ENCODE peak calls at places on chromosomes 16 and 17, in five cellular contexts. N is body of pancreas, E is right lobe of liver, P is heart left ventricle, K is uterus. G is an unnamed sample.
A peak's percentile ranks its signal among the peaks of the same experiment; 100 is the strongest.

GRCh38 chr16:71537643-71538042 is 11.4 kb downstream of the CHST4 start:
- DNase-seq in E (peak; percentile 69), K (no peak), P (no peak), N (peak; percentile 55), G (no peak)

GRCh38 chr16:24539850-24540484 is 601 bp downstream of the RBBP6 start:
- DNase-seq in E (peak; percentile 70), P (peak; percentile 67), K (peak; percentile 59), N (peak; percentile 64), G (peak; percentile 76)

GRCh38 chr17:77753691-77754265 is 204.7 kb upstream of the TNRC6C start:
- DNase-seq in E (peak; percentile 31), P (no peak), N (no peak), K (no peak), G (no peak)

GRCh38 chr16:619476-620100 is 11.2 kb upstream of the WFIKKN1 start:
- DNase-seq in P (no peak), K (no peak), E (no peak), N (no peak), G (no peak)

GRCh38 chr17:40179923-40180659 is 2.8 kb downstream of the RAPGEFL1 start:
- DNase-seq in K (no peak), N (no peak), E (no peak), P (no peak), G (no peak)

GRCh38 chr17:4476017-4476416 is 22.7 kb upstream of the SPNS2 start:
- DNase-seq in N (no peak), E (no peak), K (no peak), P (peak; percentile 40), G (no peak)

GRCh38 chr16:57167951-57168350 is 17.9 kb downstream of the PSME3IP1 start:
- DNase-seq in K (no peak), N (no peak), E (no peak), P (no peak), G (no peak)

GRCh38 chr16:27374231-27374793 is 27.7 kb upstream of the IL21R start:
- DNase-seq in E (no peak), P (no peak), K (no peak), N (no peak), G (no peak)

GRCh38 chr16:4081577-4082021 is 34.6 kb downstream of the ADCY9 start:
- DNase-seq in N (no peak), K (no peak), P (no peak), E (peak; percentile 29), G (peak; percentile 51)

GRCh38 chr16:28277537-28278388 is 14.6 kb upstream of the SBK1 start:
- DNase-seq in P (peak; percentile 78), N (peak; percentile 87), E (peak; percentile 93), K (peak; percentile 80), G (peak; percentile 83)

GRCh38 chr16:83933885-83934683 is 19.0 kb upstream of the OSGIN1 start:
- DNase-seq in K (no peak), E (no peak), N (no peak), P (no peak), G (no peak)

GRCh38 chr16:263944-264343 is 11.8 kb downstream of the RGS11 start:
- DNase-seq in P (no peak), E (no peak), K (no peak), N (no peak), G (no peak)

GRCh38 chr16:58121132-58121531 is 8.0 kb downstream of the CFAP20 start:
- DNase-seq in P (no peak), E (no peak), N (no peak), K (no peak), G (no peak)

GRCh38 chr16:24562811-24563210 is 23.4 kb downstream of the RBBP6 start:
- DNase-seq in N (no peak), K (no peak), E (no peak), P (no peak), G (no peak)

GRCh38 chr17:12665263-12666210 is at the start of gene MYOCD:
- DNase-seq in P (peak; percentile 90), K (peak; percentile 64), N (peak; percentile 14), E (no peak), G (peak; percentile 42)

GRCh38 chr17:41453069-41453468 is 12.3 kb upstream of the KRT38 start:
- DNase-seq in E (no peak), K (no peak), P (no peak), N (no peak), G (no peak)

GRCh38 chr16:14007460-14007859 is 63.7 kb upstream of the MRTFB start:
- DNase-seq in P (no peak), N (no peak), K (no peak), E (no peak), G (no peak)

GRCh38 chr16:62794724-62795123 is 758.5 kb upstream of the CDH8 start:
- DNase-seq in N (no peak), E (no peak), K (no peak), P (no peak), G (no peak)

GRCh38 chr16:86496929-86497381 is 13.4 kb upstream of the FOXF1 start:
- DNase-seq in N (no peak), P (no peak), K (no peak), E (no peak), G (no peak)

GRCh38 chr16:88633684-88634140 is 4.7 kb upstream of the IL17C start:
- DNase-seq in P (peak; percentile 40), K (no peak), E (no peak), N (no peak), G (no peak)

GRCh38 chr16:15611610-15612009 is 31.3 kb downstream of the MARF1 start:
- DNase-seq in N (no peak), P (no peak), E (no peak), K (no peak), G (no peak)

GRCh38 chr17:27540300-27541105 is 84.3 kb downstream of the KSR1 start:
- DNase-seq in K (peak; percentile 86), N (peak; percentile 98), E (peak; percentile 87), P (peak; percentile 84), G (peak; percentile 96)

GRCh38 chr17:7208027-7208571 is 11.5 kb downstream of the DLG4 start:
- DNase-seq in K (no peak), P (no peak), E (peak; percentile 45), N (peak; percentile 8), G (peak; percentile 65)

GRCh38 chr17:30084773-30085172 is 31.8 kb upstream of the NSRP1 start:
- DNase-seq in P (no peak), E (no peak), N (no peak), K (no peak), G (no peak)

GRCh38 chr17:42871647-42872046 is 20.6 kb downstream of the AOC3 start:
- DNase-seq in E (no peak), N (no peak), K (no peak), P (no peak), G (no peak)

GRCh38 chr17:40961586-40961985 is 5.2 kb downstream of the KRT39 start:
- DNase-seq in P (no peak), E (no peak), K (no peak), N (no peak), G (no peak)

GRCh38 chr17:4944163-4944553 is 4.1 kb downstream of the RNF167 start:
- DNase-seq in N (no peak), K (no peak), P (no peak), E (no peak), G (no peak)

GRCh38 chr17:27531469-27531948 is 75.3 kb downstream of the KSR1 start:
- DNase-seq in P (no peak), K (no peak), E (no peak), N (no peak), G (no peak)

GRCh38 chr16:67208525-67208896 is 9.6 kb downstream of the ELMO3 start:
- DNase-seq in E (no peak), P (no peak), N (no peak), K (no peak), G (no peak)
- TF ChIP-seq POLR2A in E (no peak), P (no peak), N (no peak), K (no peak), G (no peak)

DNA sequence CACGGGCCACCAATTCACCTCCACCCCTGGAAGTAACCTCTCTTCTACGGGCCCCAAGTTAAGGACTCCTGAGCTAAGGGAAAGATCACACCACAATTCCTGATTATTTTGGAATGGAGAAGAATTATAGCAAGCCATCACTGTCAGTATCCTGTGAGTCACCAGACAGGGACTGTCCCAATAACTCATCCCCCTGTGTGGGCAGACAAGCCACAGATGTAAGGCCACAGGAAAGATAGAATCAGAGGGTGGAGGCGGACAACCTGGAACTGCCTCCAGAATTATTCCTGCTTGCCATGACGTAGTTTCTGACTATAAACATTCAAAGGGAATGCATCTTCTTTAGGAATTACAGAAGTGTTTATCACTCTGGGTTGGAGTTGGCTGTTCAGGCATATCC is 5.8 kb upstream of the MYO1D start:
- DNase-seq in N (no peak), E (no peak), K (no peak), P (no peak), G (no peak)
- TF ChIP-seq POLR2A in N (no peak), E (no peak), K (no peak), P (no peak), G (no peak)

GRCh38 chr17:79838541-79839274 is 532 bp downstream of the CBX4 start:
- DNase-seq in N (peak; percentile 64), P (peak; percentile 52), E (peak; percentile 71), K (peak; percentile 53), G (peak; percentile 69)
- TF ChIP-seq POLR2A in N (peak; percentile 52), P (no peak), E (no peak), K (no peak), G (peak; percentile 23)

GRCh38 chr17:43932357-43932756 is 9.9 kb downstream of the PPY start:
- DNase-seq in P (no peak), E (no peak), K (no peak), N (no peak), G (no peak)
- TF ChIP-seq POLR2A in P (no peak), E (no peak), K (no peak), N (no peak), G (no peak)

GRCh38 chr16:82783933-82784566 is 157.3 kb downstream of the CDH13 start:
- DNase-seq in N (no peak), P (no peak), E (no peak), K (no peak), G (no peak)
- TF ChIP-seq POLR2A in N (no peak), P (no peak), E (no peak), K (no peak), G (no peak)

GRCh38 chr17:17837966-17838962 is 1.5 kb upstream of the SREBF1 start:
- DNase-seq in N (no peak), P (peak; percentile 78), E (no peak), K (no peak), G (peak; percentile 64)
- TF ChIP-seq POLR2A in N (peak; percentile 19), P (no peak), E (peak; percentile 18), K (no peak), G (no peak)

DNA sequence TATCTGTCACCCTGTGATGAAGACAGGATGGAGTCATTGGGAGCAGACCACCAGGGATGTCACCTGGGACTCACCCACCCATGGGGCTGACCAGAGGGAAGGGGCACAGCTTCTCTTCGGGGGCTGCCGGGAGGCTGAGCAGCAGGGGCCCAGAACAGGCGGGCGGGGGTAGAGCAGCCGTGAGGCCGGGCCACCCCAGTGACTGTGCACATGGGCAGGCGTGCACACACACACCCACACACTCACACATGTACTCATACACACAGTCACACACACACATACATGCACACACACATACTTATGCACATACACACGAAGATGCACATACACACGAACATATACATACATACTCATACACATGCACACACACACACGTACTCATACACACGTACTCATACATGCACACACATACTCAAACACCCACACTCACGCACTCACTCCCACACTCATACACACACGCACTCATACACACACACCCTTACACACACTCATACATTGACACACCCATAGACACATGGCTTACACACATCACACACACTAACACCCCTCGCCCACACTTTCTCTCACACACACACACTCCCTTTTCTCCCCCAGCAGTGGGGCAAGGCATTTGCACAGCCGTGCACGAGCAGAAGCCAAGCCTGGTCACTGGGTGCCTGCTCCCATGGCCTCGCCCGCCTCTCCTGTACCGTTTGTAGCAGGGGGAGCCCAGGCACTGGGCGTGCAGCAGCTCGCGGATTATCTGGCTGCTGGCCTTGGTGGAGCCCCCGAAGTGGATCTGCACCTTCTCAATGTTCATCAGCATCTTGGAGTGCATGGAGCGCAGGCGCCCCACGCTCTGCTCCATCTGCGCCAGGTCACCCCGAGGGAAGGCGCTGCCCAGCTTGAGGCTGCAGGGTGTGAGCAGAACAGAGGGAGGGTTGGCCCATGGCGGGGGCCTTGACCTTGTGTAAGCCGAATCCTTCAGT is 12.4 kb downstream of the UBALD2 start:
- DNase-seq in P (no peak), E (no peak), K (no peak), N (no peak), G (no peak)
- TF ChIP-seq POLR2A in P (no peak), E (no peak), K (no peak), N (no peak), G (no peak)

G was measured in ovary.